ENCODE peak calls at places on chromosome 1, in five cellular contexts. One of them, this sample, is unnamed. For H3K4me1 and H3K9me3, the result is how much of the 10 kb centered on the place peaks cover.

GRCh38 chr1:44817771-44818495 is 9.6 kb downstream of the BTBD19 start:
- DNase-seq in neural progenitor cell: no peak
- DNase-seq in mesenchymal stem cell: no peak
- DNase-seq in psoas muscle: peak
- DNase-seq in CD8-positive, alpha-beta T cell: no peak
- DNase-seq in this sample: no peak

GRCh38 chr1:67785847-67786753 is 47.2 kb downstream of the GNG12 start:
- DNase-seq in neural progenitor cell: no peak
- DNase-seq in mesenchymal stem cell: no peak
- DNase-seq in psoas muscle: no peak
- DNase-seq in CD8-positive, alpha-beta T cell: no peak
- DNase-seq in this sample: no peak

GRCh38 chr1:235287208-235287882 is 40.6 kb downstream of the ARID4B start:
- DNase-seq in neural progenitor cell: peak
- DNase-seq in mesenchymal stem cell: no peak
- DNase-seq in psoas muscle: no peak
- DNase-seq in CD8-positive, alpha-beta T cell: no peak
- DNase-seq in this sample: no peak

GRCh38 chr1:233569636-233570035 is 44.3 kb upstream of the KCNK1 start:
- DNase-seq in neural progenitor cell: no peak
- DNase-seq in mesenchymal stem cell: no peak
- DNase-seq in psoas muscle: no peak
- DNase-seq in CD8-positive, alpha-beta T cell: no peak
- DNase-seq in this sample: peak

GRCh38 chr1:88736633-88737248 is 52.7 kb downstream of the PKN2 start:
- DNase-seq in neural progenitor cell: peak
- DNase-seq in mesenchymal stem cell: peak
- DNase-seq in psoas muscle: no peak
- DNase-seq in CD8-positive, alpha-beta T cell: no peak
- DNase-seq in this sample: peak

GRCh38 chr1:40895601-40896000 is 33.4 kb upstream of the CITED4 start:
- DNase-seq in neural progenitor cell: no peak
- DNase-seq in mesenchymal stem cell: no peak
- DNase-seq in psoas muscle: no peak
- DNase-seq in CD8-positive, alpha-beta T cell: no peak
- DNase-seq in this sample: no peak

GRCh38 chr1:188022661-188023060 is 1193.9 kb downstream of the PLA2G4A start:
- DNase-seq in neural progenitor cell: no peak
- DNase-seq in mesenchymal stem cell: no peak
- DNase-seq in psoas muscle: no peak
- DNase-seq in CD8-positive, alpha-beta T cell: no peak
- DNase-seq in this sample: no peak

GRCh38 chr1:234611153-234611798 is 1.3 kb upstream of the IRF2BP2 start:
- DNase-seq in neural progenitor cell: peak
- DNase-seq in mesenchymal stem cell: peak
- DNase-seq in psoas muscle: no peak
- DNase-seq in CD8-positive, alpha-beta T cell: no peak
- DNase-seq in this sample: peak

GRCh38 chr1:117611894-117612481 is 6.1 kb downstream of the TENT5C start:
- DNase-seq in neural progenitor cell: no peak
- DNase-seq in mesenchymal stem cell: peak
- DNase-seq in psoas muscle: no peak
- DNase-seq in CD8-positive, alpha-beta T cell: no peak
- DNase-seq in this sample: no peak
- H3K4me1 ChIP-seq in neural progenitor cell: under half
- H3K4me1 ChIP-seq in mesenchymal stem cell: under half
- H3K4me1 ChIP-seq in psoas muscle: half or more
- H3K4me1 ChIP-seq in CD8-positive, alpha-beta T cell: under half
- H3K4me1 ChIP-seq in this sample: under half

DNA sequence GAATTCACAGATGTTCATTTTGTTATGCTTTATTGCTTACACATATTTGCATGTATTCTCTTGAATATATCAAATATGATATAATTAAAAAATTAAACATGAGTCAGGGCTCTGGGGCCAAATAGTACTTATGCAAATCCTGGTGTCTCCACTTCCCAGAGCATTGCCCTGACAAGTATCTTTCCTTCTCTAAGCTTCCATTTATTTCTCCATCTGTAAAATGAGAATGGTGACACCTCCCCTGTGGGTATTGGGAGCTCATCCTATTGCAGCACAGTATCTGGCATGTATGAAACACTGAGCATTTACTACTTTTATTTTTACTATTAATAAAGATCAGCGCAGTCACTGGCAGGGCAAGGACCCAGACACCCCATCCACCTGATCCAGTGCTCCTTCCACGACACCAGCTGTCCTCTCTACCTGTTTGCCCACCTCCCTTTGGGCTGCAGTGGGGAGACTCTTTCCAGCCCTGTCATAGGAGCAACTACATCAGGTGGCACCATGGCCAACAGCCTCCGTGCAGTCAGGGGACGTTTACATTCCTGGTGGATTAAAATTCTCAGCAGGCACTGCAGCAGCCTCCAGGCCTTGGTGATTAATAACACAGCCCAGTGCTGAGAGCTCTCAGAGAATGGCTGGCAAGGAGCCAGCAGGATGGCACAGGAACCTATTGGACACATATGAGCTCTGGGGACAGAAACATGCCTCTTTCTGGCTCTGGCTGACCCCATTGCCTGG is 113.0 kb downstream of the DMRTB1 start:
- DNase-seq in neural progenitor cell: peak
- DNase-seq in mesenchymal stem cell: peak
- DNase-seq in psoas muscle: no peak
- DNase-seq in CD8-positive, alpha-beta T cell: no peak
- DNase-seq in this sample: peak
- H3K4me3 ChIP-seq in neural progenitor cell: no peak
- H3K4me3 ChIP-seq in mesenchymal stem cell: no peak
- H3K4me3 ChIP-seq in psoas muscle: no peak
- H3K4me3 ChIP-seq in CD8-positive, alpha-beta T cell: no peak
- H3K4me3 ChIP-seq in this sample: no peak

GRCh38 chr1:95431216-95431615 is 197.2 kb downstream of the RWDD3 start:
- DNase-seq in neural progenitor cell: no peak
- DNase-seq in mesenchymal stem cell: no peak
- DNase-seq in psoas muscle: no peak
- DNase-seq in CD8-positive, alpha-beta T cell: no peak
- DNase-seq in this sample: no peak

DNA sequence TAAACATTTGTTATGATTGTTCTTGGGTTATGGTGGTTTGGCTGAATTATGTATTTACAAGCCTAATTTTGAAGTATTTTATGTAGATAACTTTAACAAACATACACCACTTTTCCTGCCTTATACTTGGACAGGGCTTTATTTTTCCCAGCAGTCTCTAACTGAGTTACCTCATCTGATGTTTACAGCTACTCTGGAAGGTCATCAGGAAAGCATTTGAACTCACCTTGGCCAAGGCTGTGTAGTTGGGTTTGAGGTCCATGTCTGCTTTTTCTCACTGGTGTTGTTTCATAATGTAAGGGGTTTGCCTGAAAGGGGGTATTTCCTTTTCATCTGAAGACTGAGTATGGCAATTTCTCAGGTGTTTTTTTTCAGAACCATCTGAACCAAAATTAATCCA is 193.5 kb downstream of the RWDD3 start:
- DNase-seq in neural progenitor cell: no peak
- DNase-seq in mesenchymal stem cell: no peak
- DNase-seq in psoas muscle: no peak
- DNase-seq in CD8-positive, alpha-beta T cell: no peak
- DNase-seq in this sample: no peak
- H3K9me3 ChIP-seq in neural progenitor cell: under half
- H3K9me3 ChIP-seq in mesenchymal stem cell: under half
- H3K9me3 ChIP-seq in psoas muscle: under half
- H3K9me3 ChIP-seq in CD8-positive, alpha-beta T cell: under half
- H3K9me3 ChIP-seq in this sample: under half

DNA sequence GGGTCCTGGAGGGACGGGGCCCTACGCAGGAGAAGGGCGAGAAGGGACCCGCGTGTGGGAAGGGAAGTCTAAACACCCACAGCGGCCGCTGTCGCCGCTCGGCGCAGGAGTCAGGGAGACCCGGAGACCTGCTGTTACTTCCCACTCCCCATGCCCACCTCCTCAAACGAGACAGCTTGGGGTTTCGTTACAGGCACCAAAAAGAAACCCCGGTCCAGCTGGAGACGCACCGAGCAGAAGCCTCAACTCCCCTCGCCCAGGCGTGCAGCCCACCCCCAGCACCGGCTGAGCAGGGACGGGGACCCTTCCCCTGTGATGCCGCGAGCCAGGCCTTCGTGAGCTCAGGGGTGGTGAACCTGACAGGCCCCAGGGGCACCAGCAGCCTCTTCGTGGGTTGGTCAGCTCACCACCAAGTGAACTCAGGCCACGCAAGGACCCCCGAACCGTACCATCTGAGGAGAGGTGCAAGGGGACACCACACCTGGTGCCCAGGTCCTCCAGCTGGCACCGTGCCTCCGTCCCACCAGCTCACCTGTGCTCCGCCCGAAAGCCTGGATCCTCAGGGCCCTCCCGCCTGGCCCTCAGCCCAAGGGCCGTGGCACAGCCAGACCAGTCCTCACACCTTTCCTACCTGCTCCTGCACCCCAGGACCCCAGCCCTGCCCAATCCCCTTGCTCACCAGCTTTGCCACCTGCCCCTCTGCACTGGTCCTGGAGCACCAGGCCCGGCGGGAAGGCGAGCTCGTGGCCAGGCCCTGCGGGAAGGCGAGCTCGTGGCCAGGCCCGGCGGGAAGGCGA is 5.0 kb downstream of the SDF4 start:
- DNase-seq in neural progenitor cell: no peak
- DNase-seq in mesenchymal stem cell: no peak
- DNase-seq in psoas muscle: no peak
- DNase-seq in CD8-positive, alpha-beta T cell: no peak
- DNase-seq in this sample: no peak
- H3K4me1 ChIP-seq in neural progenitor cell: under half
- H3K4me1 ChIP-seq in mesenchymal stem cell: under half
- H3K4me1 ChIP-seq in psoas muscle: under half
- H3K4me1 ChIP-seq in CD8-positive, alpha-beta T cell: under half
- H3K4me1 ChIP-seq in this sample: under half

GRCh38 chr1:151907363-151908139 is 1.8 kb downstream of the THEM4 start:
- DNase-seq in neural progenitor cell: no peak
- DNase-seq in mesenchymal stem cell: no peak
- DNase-seq in psoas muscle: no peak
- DNase-seq in CD8-positive, alpha-beta T cell: no peak
- DNase-seq in this sample: no peak

GRCh38 chr1:151909167-151910149 is at the start of gene THEM4:
- DNase-seq in neural progenitor cell: peak
- DNase-seq in mesenchymal stem cell: peak
- DNase-seq in psoas muscle: peak
- DNase-seq in CD8-positive, alpha-beta T cell: peak
- DNase-seq in this sample: peak

GRCh38 chr1:151908228-151908691 is 1.1 kb downstream of the THEM4 start:
- DNase-seq in neural progenitor cell: peak
- DNase-seq in mesenchymal stem cell: peak
- DNase-seq in psoas muscle: no peak
- DNase-seq in CD8-positive, alpha-beta T cell: no peak
- DNase-seq in this sample: no peak

GRCh38 chr1:151902858-151903257 is 6.5 kb downstream of the THEM4 start:
- DNase-seq in neural progenitor cell: no peak
- DNase-seq in mesenchymal stem cell: no peak
- DNase-seq in psoas muscle: no peak
- DNase-seq in CD8-positive, alpha-beta T cell: no peak
- DNase-seq in this sample: no peak

DNA sequence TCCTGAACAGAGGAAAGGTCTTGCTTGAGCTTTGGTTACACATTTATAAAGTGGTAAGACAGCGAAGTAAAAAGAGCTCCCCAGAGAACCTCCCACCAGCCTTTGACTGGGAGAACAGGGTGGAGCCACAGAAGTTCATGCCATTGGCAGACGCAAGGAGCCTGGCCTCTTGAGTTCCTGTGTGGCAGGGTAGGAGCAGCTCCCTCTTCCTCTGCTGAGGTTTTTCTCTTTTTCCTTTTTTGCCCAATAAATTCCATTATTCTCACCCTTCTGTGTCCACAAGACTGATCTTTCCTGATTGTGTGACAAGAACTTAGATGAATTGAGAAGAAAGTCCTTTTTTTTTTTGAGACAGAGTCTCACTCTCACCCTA is 4.3 kb downstream of the THEM4 start:
- DNase-seq in neural progenitor cell: no peak
- DNase-seq in mesenchymal stem cell: no peak
- DNase-seq in psoas muscle: no peak
- DNase-seq in CD8-positive, alpha-beta T cell: peak
- DNase-seq in this sample: no peak
- H3K4me3 ChIP-seq in neural progenitor cell: no peak
- H3K4me3 ChIP-seq in mesenchymal stem cell: peak
- H3K4me3 ChIP-seq in psoas muscle: no peak
- H3K4me3 ChIP-seq in CD8-positive, alpha-beta T cell: peak
- H3K4me3 ChIP-seq in this sample: peak

GRCh38 chr1:248144513-248145198 is at the start of gene OR2M5:
- DNase-seq in neural progenitor cell: no peak
- DNase-seq in mesenchymal stem cell: no peak
- DNase-seq in psoas muscle: no peak
- DNase-seq in CD8-positive, alpha-beta T cell: no peak
- DNase-seq in this sample: no peak
- H3K9me3 ChIP-seq in neural progenitor cell: under half
- H3K9me3 ChIP-seq in mesenchymal stem cell: under half
- H3K9me3 ChIP-seq in psoas muscle: under half
- H3K9me3 ChIP-seq in CD8-positive, alpha-beta T cell: under half
- H3K9me3 ChIP-seq in this sample: under half

DNA sequence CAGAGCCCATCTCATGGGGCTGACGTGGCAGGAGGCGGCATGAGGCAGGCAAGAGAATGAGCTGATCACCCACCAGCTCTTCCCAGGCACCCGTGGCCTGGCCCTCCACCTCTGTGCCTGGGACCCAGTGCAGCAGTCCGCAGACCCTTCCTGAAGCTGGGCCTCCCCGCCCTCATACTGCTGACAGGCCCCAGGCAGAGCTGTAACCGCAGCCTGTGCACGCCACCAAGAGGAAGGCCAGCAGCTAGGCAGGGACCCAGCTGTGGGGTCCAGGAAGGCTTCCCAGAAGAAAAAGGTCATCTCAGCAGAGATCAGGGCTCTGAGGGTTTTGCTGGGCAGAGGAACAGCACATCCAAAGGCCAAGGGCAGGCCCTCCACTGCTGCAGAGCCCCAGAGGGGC is 9.8 kb upstream of the MTFR1L start:
- DNase-seq in neural progenitor cell: no peak
- DNase-seq in mesenchymal stem cell: no peak
- DNase-seq in psoas muscle: no peak
- DNase-seq in CD8-positive, alpha-beta T cell: no peak
- DNase-seq in this sample: no peak
- H3K4me1 ChIP-seq in neural progenitor cell: under half
- H3K4me1 ChIP-seq in mesenchymal stem cell: under half
- H3K4me1 ChIP-seq in psoas muscle: under half
- H3K4me1 ChIP-seq in CD8-positive, alpha-beta T cell: under half
- H3K4me1 ChIP-seq in this sample: under half

This sample was measured in adipocyte.